ENCODE peak calls at places on chromosomes 1 and 21, in five cellular contexts. B is Jurkat, Clone E6-1; C is fibroblast of lung; J is HFF-Myc; T is ovary. U is an unnamed sample.

GRCh38 chr1:7046314-7046713 is 261.1 kb downstream of the CAMTA1 start:
- DNase-seq in B (no peak), C (peak; percentile 55), J (peak; percentile 51), T (no peak), U (peak; percentile 40)

GRCh38 chr21:38858429-38859205 is 52.9 kb downstream of the ETS2 start:
- DNase-seq in B (no peak), C (no peak), J (no peak), T (no peak), U (no peak)

GRCh38 chr21:31526040-31526439 is 133.5 kb upstream of the SOD1 start:
- DNase-seq in B (no peak), C (no peak), J (no peak), T (no peak), U (no peak)

GRCh38 chr1:171784779-171785178 is 3.3 kb downstream of the METTL13 start:
- DNase-seq in B (no peak), C (no peak), J (no peak), T (no peak), U (no peak)

GRCh38 chr1:36008546-36009197 is 75.2 kb upstream of the TEKT2 start:
- DNase-seq in B (no peak), C (peak; percentile 13), J (peak; percentile 2), T (no peak), U (peak; percentile 14)

GRCh38 chr1:234978397-234979291 is 150.0 kb downstream of the TOMM20 start:
- DNase-seq in B (no peak), C (peak; percentile 93), J (no peak), T (no peak), U (no peak)

GRCh38 chr1:110094931-110095654 is 17.1 kb upstream of the UBL4B start:
- DNase-seq in B (no peak), C (no peak), J (no peak), T (no peak), U (no peak)

GRCh38 chr1:48069662-48070432 is 72.7 kb upstream of the TRABD2B start:
- DNase-seq in B (no peak), C (no peak), J (no peak), T (no peak), U (no peak)

GRCh38 chr1:59241909-59242308 is 55.0 kb upstream of the FGGY start:
- DNase-seq in B (no peak), C (no peak), J (no peak), T (no peak), U (no peak)

GRCh38 chr1:15198684-15199083 is 45.1 kb downstream of the TMEM51 start:
- DNase-seq in B (no peak), C (no peak), J (no peak), T (no peak), U (no peak)

GRCh38 chr1:153248480-153248879 is 11.0 kb upstream of the LORICRIN start:
- DNase-seq in B (no peak), C (no peak), J (no peak), T (no peak), U (no peak)

GRCh38 chr1:153251087-153251486 is 8.4 kb upstream of the LORICRIN start:
- DNase-seq in B (no peak), C (no peak), J (no peak), T (no peak), U (no peak)

GRCh38 chr1:153246825-153247224 is 12.7 kb upstream of the LORICRIN start:
- DNase-seq in B (no peak), C (no peak), J (no peak), T (no peak), U (no peak)

GRCh38 chr1:153242160-153242559 is 17.3 kb upstream of the LORICRIN start:
- DNase-seq in B (no peak), C (no peak), J (no peak), T (no peak), U (no peak)

GRCh38 chr1:153245466-153245865 is 14.0 kb upstream of the LORICRIN start:
- DNase-seq in B (no peak), C (no peak), J (no peak), T (no peak), U (no peak)
- H3K4me3 ChIP-seq in B (no peak overlapping the region), C (no peak overlapping the region), J (no peak overlapping the region), T (no peak overlapping the region), U (no peak overlapping the region)

GRCh38 chr1:26733982-26734381 is 38.2 kb downstream of the ARID1A start:
- DNase-seq in B (no peak), C (peak; percentile 72), J (no peak), T (no peak), U (peak; percentile 57)

GRCh38 chr1:26733392-26733791 is 37.6 kb downstream of the ARID1A start:
- DNase-seq in B (no peak), C (no peak), J (no peak), T (no peak), U (no peak)

GRCh38 chr1:26731233-26731902 is 35.6 kb downstream of the ARID1A start:
- DNase-seq in B (no peak), C (no peak), J (no peak), T (no peak), U (no peak)

GRCh38 chr1:26730695-26731094 is 34.9 kb downstream of the ARID1A start:
- DNase-seq in B (no peak), C (peak; percentile 34), J (no peak), T (no peak), U (no peak)

GRCh38 chr1:26734501-26735058 is 38.8 kb downstream of the ARID1A start:
- DNase-seq in B (no peak), C (peak; percentile 36), J (no peak), T (no peak), U (no peak)
- H3K4me3 ChIP-seq in B (no peak overlapping the region), C (no peak overlapping the region), J (no peak overlapping the region), T (no peak overlapping the region), U (no peak overlapping the region)

GRCh38 chr1:156676450-156676819 is 772 bp downstream of the NES start:
- DNase-seq in B (no peak), C (no peak), J (no peak), T (no peak), U (no peak)
- H3K4me3 ChIP-seq in B (no peak overlapping the region), C (peak overlapping the region; percentile 61), J (peak overlapping the region; percentile 69), T (peak overlapping the region; percentile 37), U (peak overlapping the region; percentile 62)

GRCh38 chr1:32881871-32882850 is 4.1 kb upstream of the HPCA start:
- DNase-seq in B (no peak), C (no peak), J (no peak), T (no peak), U (no peak)
- H3K4me3 ChIP-seq in B (no peak overlapping the region), C (no peak overlapping the region), J (no peak overlapping the region), T (no peak overlapping the region), U (no peak overlapping the region)

DNA sequence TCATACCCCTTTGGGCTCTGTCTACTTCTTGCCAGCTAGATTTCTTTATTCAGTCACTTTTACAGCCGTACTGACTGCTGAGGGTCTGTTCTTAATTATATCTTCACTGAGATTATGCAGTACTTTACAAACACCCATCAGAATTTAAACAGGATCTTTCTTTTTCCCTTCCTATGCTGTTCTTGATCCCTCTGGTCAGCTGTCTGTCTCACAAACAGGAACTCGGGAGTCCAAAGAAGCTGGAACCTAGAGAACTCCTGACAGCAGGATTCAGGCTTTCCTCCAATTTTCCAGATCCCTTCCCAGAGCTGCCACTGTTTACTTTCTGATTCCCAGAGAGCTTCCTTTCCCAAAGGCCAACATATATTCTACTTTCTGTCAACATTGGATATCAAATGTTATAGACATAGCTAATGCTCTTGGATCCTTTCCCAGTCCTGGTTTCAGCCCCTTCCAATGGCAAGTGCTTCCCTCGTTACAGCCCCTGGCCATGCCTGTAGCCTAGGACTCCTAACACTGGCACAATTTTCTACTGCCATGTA is 59.5 kb downstream of the ATP2B4 start:
- DNase-seq in B (no peak), C (peak; percentile 47), J (no peak), T (no peak), U (no peak)
- H3K4me3 ChIP-seq in B (no peak overlapping the region), C (no peak overlapping the region), J (no peak overlapping the region), T (no peak overlapping the region), U (no peak overlapping the region)

U was measured in skeletal muscle cell.